ENCODE peak calls at places on chromosome 11, in ten cellular contexts. K is stimulated activated naive CD8-positive, alpha-beta T cell treated with anti-CD3 and anti-CD28 coated beads, Interleukin-15, Interleukin-2, amounts not matched to agents 100 U/mL and 50 U/mL, for 24 hours; Q is erythroblast; O is CMK; X is stimulated activated CD8-positive, alpha-beta memory T cell treated with anti-CD3 and anti-CD28 coated beads, Interleukin-4, amount 100 ng/mL, for 1 hour; S is fibroblast of lung; A is activated T-cell treated with anti-CD3 and anti-CD28 coated beads for 4 hours; R is NCI-H1105; V is SK-N-DZ; J is epithelial cell of esophagus. P is an unnamed sample.

GRCh38 chr11:2248242-2248641 is 22.1 kb downstream of the ASCL2 start:
- DNase-seq in S (no peak), A (no peak), V (no peak), R (no peak), Q (no peak), K (no peak), J (no peak), O (no peak), X (no peak), P (no peak)

GRCh38 chr11:3905080-3905953 is 49.9 kb downstream of the STIM1 start:
- DNase-seq in V (no peak), R (no peak), X (peak), S (peak), O (no peak), Q (peak), K (peak), A (peak), J (peak), P (peak)

GRCh38 chr11:115606223-115607220 is 102.3 kb upstream of the CADM1 start:
- DNase-seq in O (no peak), A (no peak), K (no peak), S (peak), X (no peak), V (no peak), Q (no peak), J (no peak), R (peak), P (no peak)

GRCh38 chr11:116173946-116174911 is 598.6 kb downstream of the BUD13 start:
- DNase-seq in S (no peak), K (no peak), Q (no peak), R (no peak), A (no peak), J (no peak), O (no peak), V (no peak), X (no peak), P (no peak)

GRCh38 chr11:43581370-43582023 is 99.0 kb upstream of the HSD17B12 start:
- DNase-seq in A (no peak), V (no peak), S (no peak), X (no peak), K (peak), O (no peak), R (no peak), J (no peak), Q (no peak), P (no peak)

GRCh38 chr11:111983187-111983986 is 41.8 kb upstream of the DLAT start:
- DNase-seq in K (no peak), A (no peak), V (no peak), O (no peak), R (no peak), S (peak), J (peak), Q (no peak), X (no peak), P (peak)

GRCh38 chr11:128472128-128473110 is 114.9 kb downstream of the ETS1 start:
- DNase-seq in S (peak), A (no peak), X (no peak), J (peak), Q (no peak), O (no peak), R (no peak), V (no peak), K (peak), P (no peak)

GRCh38 chr11:36454991-36455611 is 55.0 kb downstream of the TRAF6 start:
- DNase-seq in X (no peak), Q (no peak), O (no peak), A (no peak), V (no peak), R (no peak), S (no peak), K (no peak), J (no peak), P (peak)

GRCh38 chr11:114348200-114349191 is 51.8 kb downstream of the C11orf71 start:
- DNase-seq in O (no peak), X (no peak), R (peak), S (peak), V (peak), K (peak), J (peak), Q (peak), A (peak), P (peak)

GRCh38 chr11:118834428-118835028 is 43.6 kb upstream of the DDX6 start:
- DNase-seq in J (no peak), K (no peak), Q (no peak), S (peak), R (no peak), V (no peak), X (no peak), A (no peak), O (no peak), P (no peak)

GRCh38 chr11:441418-442274 is at the start of gene ANO9:
- DNase-seq in O (no peak), A (peak), X (no peak), Q (no peak), K (peak), V (peak), R (peak), S (no peak), J (peak), P (no peak)

GRCh38 chr11:46315033-46315738 is 32.1 kb upstream of the DGKZ start:
- DNase-seq in X (peak), A (peak), O (no peak), S (peak), J (peak), Q (peak), V (peak), R (no peak), K (peak), P (no peak)

GRCh38 chr11:64859542-64860414 is 15.3 kb upstream of the CDC42BPG start:
- DNase-seq in R (no peak), Q (no peak), K (peak), J (no peak), S (no peak), A (no peak), O (no peak), X (no peak), V (no peak), P (no peak)

P was measured in putamen.